ENCODE peak calls at places on chromosome 18, in ten cellular contexts. One of them, this sample, is unnamed.

GRCh38 chr18:9722691-9723090 is 14.6 kb downstream of the RAB31 start:
- DNase-seq in left lobe of liver: no peak
- DNase-seq in NCI-H345: peak
- DNase-seq in hypothalamus: no peak
- DNase-seq in Caco-2: peak
- DNase-seq in T-helper 2 cell: no peak
- DNase-seq in nephron progenitor cell: no peak
- DNase-seq in astrocyte of the spinal cord: no peak
- DNase-seq in stimulated activated CD4-positive, alpha-beta T cell treated with anti-CD3 and anti-CD28 coated beads, Interleukin-15, amount 100 ng/mL, for 1 hour: no peak
- DNase-seq in CD8-positive, alpha-beta memory T cell: no peak
- DNase-seq in this sample: no peak

GRCh38 chr18:3790702-3791101 is 340.7 kb downstream of the TGIF1 start:
- DNase-seq in left lobe of liver: no peak
- DNase-seq in NCI-H345: peak
- DNase-seq in hypothalamus: no peak
- DNase-seq in Caco-2: no peak
- DNase-seq in T-helper 2 cell: no peak
- DNase-seq in nephron progenitor cell: peak
- DNase-seq in astrocyte of the spinal cord: peak
- DNase-seq in stimulated activated CD4-positive, alpha-beta T cell treated with anti-CD3 and anti-CD28 coated beads, Interleukin-15, amount 100 ng/mL, for 1 hour: no peak
- DNase-seq in CD8-positive, alpha-beta memory T cell: no peak
- DNase-seq in this sample: no peak

GRCh38 chr18:14089781-14090180 is 42.5 kb downstream of the ZNF519 start:
- DNase-seq in left lobe of liver: no peak
- DNase-seq in NCI-H345: no peak
- DNase-seq in hypothalamus: no peak
- DNase-seq in Caco-2: no peak
- DNase-seq in T-helper 2 cell: no peak
- DNase-seq in nephron progenitor cell: no peak
- DNase-seq in astrocyte of the spinal cord: no peak
- DNase-seq in stimulated activated CD4-positive, alpha-beta T cell treated with anti-CD3 and anti-CD28 coated beads, Interleukin-15, amount 100 ng/mL, for 1 hour: no peak
- DNase-seq in CD8-positive, alpha-beta memory T cell: no peak
- DNase-seq in this sample: peak

GRCh38 chr18:13589943-13590342 is 136.4 kb downstream of the FAM210A start:
- DNase-seq in left lobe of liver: no peak
- DNase-seq in NCI-H345: no peak
- DNase-seq in hypothalamus: no peak
- DNase-seq in Caco-2: no peak
- DNase-seq in T-helper 2 cell: no peak
- DNase-seq in nephron progenitor cell: no peak
- DNase-seq in astrocyte of the spinal cord: no peak
- DNase-seq in stimulated activated CD4-positive, alpha-beta T cell treated with anti-CD3 and anti-CD28 coated beads, Interleukin-15, amount 100 ng/mL, for 1 hour: no peak
- DNase-seq in CD8-positive, alpha-beta memory T cell: no peak
- DNase-seq in this sample: no peak

GRCh38 chr18:43061318-43061717 is 54.2 kb downstream of the RIT2 start:
- DNase-seq in left lobe of liver: no peak
- DNase-seq in NCI-H345: no peak
- DNase-seq in hypothalamus: no peak
- DNase-seq in Caco-2: no peak
- DNase-seq in T-helper 2 cell: no peak
- DNase-seq in nephron progenitor cell: no peak
- DNase-seq in astrocyte of the spinal cord: no peak
- DNase-seq in stimulated activated CD4-positive, alpha-beta T cell treated with anti-CD3 and anti-CD28 coated beads, Interleukin-15, amount 100 ng/mL, for 1 hour: no peak
- DNase-seq in CD8-positive, alpha-beta memory T cell: no peak
- DNase-seq in this sample: no peak

GRCh38 chr18:47595816-47596501 is 334.5 kb downstream of the SMAD2 start:
- DNase-seq in left lobe of liver: no peak
- DNase-seq in NCI-H345: peak
- DNase-seq in hypothalamus: no peak
- DNase-seq in Caco-2: no peak
- DNase-seq in T-helper 2 cell: no peak
- DNase-seq in nephron progenitor cell: no peak
- DNase-seq in astrocyte of the spinal cord: no peak
- DNase-seq in stimulated activated CD4-positive, alpha-beta T cell treated with anti-CD3 and anti-CD28 coated beads, Interleukin-15, amount 100 ng/mL, for 1 hour: no peak
- DNase-seq in CD8-positive, alpha-beta memory T cell: peak
- DNase-seq in this sample: peak

GRCh38 chr18:48983793-48984437 is 33.1 kb upstream of the SMAD7 start:
- DNase-seq in left lobe of liver: no peak
- DNase-seq in NCI-H345: peak
- DNase-seq in hypothalamus: no peak
- DNase-seq in Caco-2: no peak
- DNase-seq in T-helper 2 cell: no peak
- DNase-seq in nephron progenitor cell: no peak
- DNase-seq in astrocyte of the spinal cord: no peak
- DNase-seq in stimulated activated CD4-positive, alpha-beta T cell treated with anti-CD3 and anti-CD28 coated beads, Interleukin-15, amount 100 ng/mL, for 1 hour: no peak
- DNase-seq in CD8-positive, alpha-beta memory T cell: no peak
- DNase-seq in this sample: no peak

GRCh38 chr18:23877371-23877770 is 137.2 kb upstream of the TTC39C start:
- DNase-seq in left lobe of liver: no peak
- DNase-seq in NCI-H345: no peak
- DNase-seq in hypothalamus: no peak
- DNase-seq in Caco-2: no peak
- DNase-seq in T-helper 2 cell: no peak
- DNase-seq in nephron progenitor cell: no peak
- DNase-seq in astrocyte of the spinal cord: no peak
- DNase-seq in stimulated activated CD4-positive, alpha-beta T cell treated with anti-CD3 and anti-CD28 coated beads, Interleukin-15, amount 100 ng/mL, for 1 hour: no peak
- DNase-seq in CD8-positive, alpha-beta memory T cell: no peak
- DNase-seq in this sample: no peak

GRCh38 chr18:62784966-62785413 is 69.6 kb downstream of the PHLPP1 start:
- DNase-seq in left lobe of liver: no peak
- DNase-seq in NCI-H345: no peak
- DNase-seq in hypothalamus: no peak
- DNase-seq in Caco-2: no peak
- DNase-seq in T-helper 2 cell: no peak
- DNase-seq in nephron progenitor cell: no peak
- DNase-seq in astrocyte of the spinal cord: peak
- DNase-seq in stimulated activated CD4-positive, alpha-beta T cell treated with anti-CD3 and anti-CD28 coated beads, Interleukin-15, amount 100 ng/mL, for 1 hour: no peak
- DNase-seq in CD8-positive, alpha-beta memory T cell: no peak
- DNase-seq in this sample: peak

GRCh38 chr18:10169064-10169562 is 255.3 kb downstream of the VAPA start:
- DNase-seq in left lobe of liver: no peak
- DNase-seq in NCI-H345: peak
- DNase-seq in hypothalamus: no peak
- DNase-seq in Caco-2: no peak
- DNase-seq in T-helper 2 cell: no peak
- DNase-seq in nephron progenitor cell: no peak
- DNase-seq in astrocyte of the spinal cord: peak
- DNase-seq in stimulated activated CD4-positive, alpha-beta T cell treated with anti-CD3 and anti-CD28 coated beads, Interleukin-15, amount 100 ng/mL, for 1 hour: no peak
- DNase-seq in CD8-positive, alpha-beta memory T cell: no peak
- DNase-seq in this sample: peak

GRCh38 chr18:31499157-31499524 is 1.2 kb downstream of the DSG2 start:
- DNase-seq in left lobe of liver: no peak
- DNase-seq in NCI-H345: no peak
- DNase-seq in hypothalamus: no peak
- DNase-seq in Caco-2: no peak
- DNase-seq in T-helper 2 cell: no peak
- DNase-seq in nephron progenitor cell: no peak
- DNase-seq in astrocyte of the spinal cord: no peak
- DNase-seq in stimulated activated CD4-positive, alpha-beta T cell treated with anti-CD3 and anti-CD28 coated beads, Interleukin-15, amount 100 ng/mL, for 1 hour: no peak
- DNase-seq in CD8-positive, alpha-beta memory T cell: no peak
- DNase-seq in this sample: no peak

GRCh38 chr18:57737661-57738060 is 65.5 kb downstream of the ATP8B1 start:
- DNase-seq in left lobe of liver: peak
- DNase-seq in NCI-H345: no peak
- DNase-seq in hypothalamus: no peak
- DNase-seq in Caco-2: peak
- DNase-seq in T-helper 2 cell: no peak
- DNase-seq in nephron progenitor cell: no peak
- DNase-seq in astrocyte of the spinal cord: peak
- DNase-seq in stimulated activated CD4-positive, alpha-beta T cell treated with anti-CD3 and anti-CD28 coated beads, Interleukin-15, amount 100 ng/mL, for 1 hour: no peak
- DNase-seq in CD8-positive, alpha-beta memory T cell: no peak
- DNase-seq in this sample: peak

GRCh38 chr18:62663731-62664336 is 51.5 kb upstream of the PHLPP1 start:
- DNase-seq in left lobe of liver: no peak
- DNase-seq in NCI-H345: peak
- DNase-seq in hypothalamus: no peak
- DNase-seq in Caco-2: no peak
- DNase-seq in T-helper 2 cell: no peak
- DNase-seq in nephron progenitor cell: no peak
- DNase-seq in astrocyte of the spinal cord: peak
- DNase-seq in stimulated activated CD4-positive, alpha-beta T cell treated with anti-CD3 and anti-CD28 coated beads, Interleukin-15, amount 100 ng/mL, for 1 hour: no peak
- DNase-seq in CD8-positive, alpha-beta memory T cell: no peak
- DNase-seq in this sample: peak

GRCh38 chr18:2441544-2441943 is 129.8 kb downstream of the METTL4 start:
- DNase-seq in left lobe of liver: no peak
- DNase-seq in NCI-H345: no peak
- DNase-seq in hypothalamus: no peak
- DNase-seq in Caco-2: no peak
- DNase-seq in T-helper 2 cell: no peak
- DNase-seq in nephron progenitor cell: no peak
- DNase-seq in astrocyte of the spinal cord: peak
- DNase-seq in stimulated activated CD4-positive, alpha-beta T cell treated with anti-CD3 and anti-CD28 coated beads, Interleukin-15, amount 100 ng/mL, for 1 hour: no peak
- DNase-seq in CD8-positive, alpha-beta memory T cell: no peak
- DNase-seq in this sample: peak

GRCh38 chr18:57438669-57439616 is 3.8 kb downstream of the ONECUT2 start:
- DNase-seq in left lobe of liver: no peak
- DNase-seq in NCI-H345: peak
- DNase-seq in hypothalamus: no peak
- DNase-seq in Caco-2: peak
- DNase-seq in T-helper 2 cell: no peak
- DNase-seq in nephron progenitor cell: no peak
- DNase-seq in astrocyte of the spinal cord: no peak
- DNase-seq in stimulated activated CD4-positive, alpha-beta T cell treated with anti-CD3 and anti-CD28 coated beads, Interleukin-15, amount 100 ng/mL, for 1 hour: no peak
- DNase-seq in CD8-positive, alpha-beta memory T cell: no peak
- DNase-seq in this sample: no peak

This sample was measured in fibroblast of mammary gland.